ENCODE peak calls at places on chromosomes 4 and X, in six cellular contexts. One of them, this sample, is unnamed.

GRCh38 chr4:73308286-73308685 is 49.7 kb upstream of the ANKRD17 start:
- DNase-seq in iris pigment epithelial cell: peak
- DNase-seq in erythroblast: peak
- DNase-seq in cardiac fibroblast: peak
- DNase-seq in NCI-H1092 treated with DMSO at 0.1 percent for 48 hours: peak
- DNase-seq in AG10803: peak
- DNase-seq in this sample: peak

GRCh38 chrX:20309796-20310195 is 43.1 kb upstream of the RPS6KA3 start:
- DNase-seq in iris pigment epithelial cell: peak
- DNase-seq in AG10803: peak
- DNase-seq in cardiac fibroblast: peak
- DNase-seq in erythroblast: no peak
- DNase-seq in NCI-H1092 treated with DMSO at 0.1 percent for 48 hours: no peak
- DNase-seq in this sample: peak

GRCh38 chr4:186554890-186555827 is at the start of gene MTNR1A:
- DNase-seq in erythroblast: no peak
- DNase-seq in AG10803: no peak
- DNase-seq in iris pigment epithelial cell: peak
- DNase-seq in NCI-H1092 treated with DMSO at 0.1 percent for 48 hours: peak
- DNase-seq in cardiac fibroblast: peak
- DNase-seq in this sample: no peak

GRCh38 chrX:74232859-74233258 is 71.1 kb upstream of the ZCCHC13 start:
- DNase-seq in iris pigment epithelial cell: peak
- DNase-seq in erythroblast: peak
- DNase-seq in NCI-H1092 treated with DMSO at 0.1 percent for 48 hours: no peak
- DNase-seq in cardiac fibroblast: peak
- DNase-seq in AG10803: peak
- DNase-seq in this sample: peak

GRCh38 chr4:165656829-165657467 is 216.1 kb upstream of the TLL1 start:
- DNase-seq in erythroblast: no peak
- DNase-seq in NCI-H1092 treated with DMSO at 0.1 percent for 48 hours: no peak
- DNase-seq in iris pigment epithelial cell: no peak
- DNase-seq in cardiac fibroblast: no peak
- DNase-seq in AG10803: no peak
- DNase-seq in this sample: no peak

GRCh38 chr4:123378794-123379193 is 17.8 kb upstream of the SPRY1 start:
- DNase-seq in erythroblast: no peak
- DNase-seq in AG10803: no peak
- DNase-seq in cardiac fibroblast: no peak
- DNase-seq in iris pigment epithelial cell: no peak
- DNase-seq in NCI-H1092 treated with DMSO at 0.1 percent for 48 hours: no peak
- DNase-seq in this sample: no peak

GRCh38 chr4:67437974-67438713 is 107.2 kb downstream of the CENPC start:
- DNase-seq in AG10803: peak
- DNase-seq in cardiac fibroblast: peak
- DNase-seq in iris pigment epithelial cell: peak
- DNase-seq in NCI-H1092 treated with DMSO at 0.1 percent for 48 hours: no peak
- DNase-seq in erythroblast: peak
- DNase-seq in this sample: peak

GRCh38 chrX:24702362-24703184 is 8.9 kb downstream of the POLA1 start:
- DNase-seq in AG10803: no peak
- DNase-seq in iris pigment epithelial cell: no peak
- DNase-seq in NCI-H1092 treated with DMSO at 0.1 percent for 48 hours: no peak
- DNase-seq in cardiac fibroblast: no peak
- DNase-seq in erythroblast: no peak
- DNase-seq in this sample: no peak

GRCh38 chr4:26624042-26624441 is 40.2 kb downstream of the TBC1D19 start:
- DNase-seq in NCI-H1092 treated with DMSO at 0.1 percent for 48 hours: no peak
- DNase-seq in iris pigment epithelial cell: peak
- DNase-seq in AG10803: peak
- DNase-seq in erythroblast: no peak
- DNase-seq in cardiac fibroblast: peak
- DNase-seq in this sample: no peak

GRCh38 chr4:29770627-29771026 is 949.5 kb upstream of the PCDH7 start:
- DNase-seq in NCI-H1092 treated with DMSO at 0.1 percent for 48 hours: no peak
- DNase-seq in AG10803: no peak
- DNase-seq in iris pigment epithelial cell: peak
- DNase-seq in erythroblast: no peak
- DNase-seq in cardiac fibroblast: no peak
- DNase-seq in this sample: no peak

GRCh38 chr4:180950377-180950776 is 1292.8 kb upstream of the TENM3 start:
- DNase-seq in iris pigment epithelial cell: no peak
- DNase-seq in NCI-H1092 treated with DMSO at 0.1 percent for 48 hours: no peak
- DNase-seq in AG10803: no peak
- DNase-seq in erythroblast: no peak
- DNase-seq in cardiac fibroblast: no peak
- DNase-seq in this sample: no peak

GRCh38 chrX:102085706-102086105 is 39.8 kb upstream of the TCEAL2 start:
- DNase-seq in iris pigment epithelial cell: no peak
- DNase-seq in cardiac fibroblast: peak
- DNase-seq in NCI-H1092 treated with DMSO at 0.1 percent for 48 hours: no peak
- DNase-seq in AG10803: peak
- DNase-seq in erythroblast: peak
- DNase-seq in this sample: no peak

GRCh38 chr4:10737335-10737734 is 52.8 kb upstream of the CLNK start:
- DNase-seq in cardiac fibroblast: no peak
- DNase-seq in erythroblast: no peak
- DNase-seq in AG10803: no peak
- DNase-seq in iris pigment epithelial cell: peak
- DNase-seq in NCI-H1092 treated with DMSO at 0.1 percent for 48 hours: no peak
- DNase-seq in this sample: no peak

GRCh38 chr4:41427306-41427882 is 110.6 kb upstream of the LIMCH1 start:
- DNase-seq in cardiac fibroblast: no peak
- DNase-seq in NCI-H1092 treated with DMSO at 0.1 percent for 48 hours: no peak
- DNase-seq in AG10803: no peak
- DNase-seq in erythroblast: no peak
- DNase-seq in iris pigment epithelial cell: no peak
- DNase-seq in this sample: no peak

GRCh38 chr4:139078926-139079325 is 63.3 kb downstream of the NOCT start:
- DNase-seq in NCI-H1092 treated with DMSO at 0.1 percent for 48 hours: no peak
- DNase-seq in iris pigment epithelial cell: no peak
- DNase-seq in AG10803: no peak
- DNase-seq in erythroblast: no peak
- DNase-seq in cardiac fibroblast: no peak
- DNase-seq in this sample: no peak

GRCh38 chr4:142427456-142427855 is 418.6 kb downstream of the INPP4B start:
- DNase-seq in iris pigment epithelial cell: no peak
- DNase-seq in NCI-H1092 treated with DMSO at 0.1 percent for 48 hours: no peak
- DNase-seq in erythroblast: no peak
- DNase-seq in AG10803: no peak
- DNase-seq in cardiac fibroblast: no peak
- DNase-seq in this sample: no peak

GRCh38 chrX:118254611-118255010 is 91.3 kb upstream of the WDR44 start:
- DNase-seq in erythroblast: peak
- DNase-seq in cardiac fibroblast: peak
- DNase-seq in NCI-H1092 treated with DMSO at 0.1 percent for 48 hours: peak
- DNase-seq in AG10803: peak
- DNase-seq in iris pigment epithelial cell: peak
- DNase-seq in this sample: peak

GRCh38 chrX:137427061-137427778 is 138.7 kb upstream of the ZIC3 start:
- DNase-seq in erythroblast: no peak
- DNase-seq in AG10803: no peak
- DNase-seq in NCI-H1092 treated with DMSO at 0.1 percent for 48 hours: no peak
- DNase-seq in iris pigment epithelial cell: no peak
- DNase-seq in cardiac fibroblast: no peak
- DNase-seq in this sample: no peak

GRCh38 chr4:105714071-105714521 is 5.5 kb downstream of the GSTCD start:
- DNase-seq in NCI-H1092 treated with DMSO at 0.1 percent for 48 hours: no peak
- DNase-seq in cardiac fibroblast: peak
- DNase-seq in iris pigment epithelial cell: peak
- DNase-seq in AG10803: no peak
- DNase-seq in erythroblast: peak
- DNase-seq in this sample: peak

GRCh38 chr4:87133183-87133582 is 87.2 kb downstream of the KLHL8 start:
- DNase-seq in AG10803: no peak
- DNase-seq in iris pigment epithelial cell: no peak
- DNase-seq in NCI-H1092 treated with DMSO at 0.1 percent for 48 hours: no peak
- DNase-seq in cardiac fibroblast: no peak
- DNase-seq in erythroblast: no peak
- DNase-seq in this sample: no peak

GRCh38 chrX:56787734-56788152 is 58.7 kb downstream of the NBDY start:
- DNase-seq in NCI-H1092 treated with DMSO at 0.1 percent for 48 hours: no peak
- DNase-seq in cardiac fibroblast: no peak
- DNase-seq in erythroblast: no peak
- DNase-seq in iris pigment epithelial cell: no peak
- DNase-seq in AG10803: no peak
- DNase-seq in this sample: no peak

GRCh38 chrX:113996781-113997180 is 587.1 kb upstream of the HTR2C start:
- DNase-seq in NCI-H1092 treated with DMSO at 0.1 percent for 48 hours: no peak
- DNase-seq in erythroblast: no peak
- DNase-seq in cardiac fibroblast: no peak
- DNase-seq in iris pigment epithelial cell: no peak
- DNase-seq in AG10803: no peak
- DNase-seq in this sample: no peak

GRCh38 chr4:102871772-102872171 is 3.0 kb downstream of the CISD2 start:
- DNase-seq in AG10803: no peak
- DNase-seq in iris pigment epithelial cell: no peak
- DNase-seq in erythroblast: peak
- DNase-seq in NCI-H1092 treated with DMSO at 0.1 percent for 48 hours: no peak
- DNase-seq in cardiac fibroblast: no peak
- DNase-seq in this sample: no peak